ENCODE peak calls at places on chromosome 20, in seven cellular contexts. T is heart left ventricle, P is lower leg skin, K is uterus, Y is transverse colon, S is A549, C is Peyer's patch. F is an unnamed sample.

GRCh38 chr20:22928679-22929078 is 106.4 kb upstream of the SSTR4 start:
- DNase-seq in T (no peak), P (no peak), K (no peak), Y (no peak), S (no peak), C (no peak), F (no peak)

GRCh38 chr20:60060006-60060557 is 101.9 kb downstream of the CDH26 start:
- DNase-seq in T (no peak), P (peak), K (no peak), Y (no peak), S (no peak), C (no peak), F (no peak)

GRCh38 chr20:23091741-23092408 is 5.8 kb upstream of the CD93 start:
- DNase-seq in T (no peak), P (peak), K (no peak), Y (no peak), S (no peak), C (no peak), F (no peak)

GRCh38 chr20:9838378-9839295 is at the start of gene PAK5:
- DNase-seq in T (no peak), P (no peak), K (no peak), Y (no peak), S (peak), C (peak), F (peak)

GRCh38 chr20:62408055-62408454 is 970 bp upstream of the CABLES2 start:
- DNase-seq in T (no peak), P (no peak), K (no peak), Y (no peak), S (no peak), C (no peak), F (no peak)

GRCh38 chr20:32484221-32485125 is 100.7 kb downstream of the NOL4L start:
- DNase-seq in T (peak), P (no peak), K (peak), Y (peak), S (peak), C (peak), F (peak)

GRCh38 chr20:24016560-24016959 is 28.0 kb upstream of the GGTLC1 start:
- DNase-seq in T (no peak), P (no peak), K (no peak), Y (no peak), S (no peak), C (no peak), F (no peak)

GRCh38 chr20:51196991-51197651 is 174.2 kb upstream of the KCNG1 start:
- DNase-seq in T (no peak), P (peak), K (no peak), Y (no peak), S (no peak), C (no peak), F (no peak)

GRCh38 chr20:17995967-17996819 is 27.4 kb downstream of the MGME1 start:
- DNase-seq in T (no peak), P (no peak), K (peak), Y (no peak), S (peak), C (no peak), F (peak)

GRCh38 chr20:17969884-17970409 is 1.1 kb downstream of the MGME1 start:
- DNase-seq in T (no peak), P (peak), K (no peak), Y (peak), S (no peak), C (peak), F (peak)

GRCh38 chr20:58344741-58345140 is 35.2 kb downstream of the RAB22A start:
- DNase-seq in T (no peak), P (no peak), K (no peak), Y (no peak), S (no peak), C (no peak), F (no peak)

GRCh38 chr20:45343867-45344721 is 4.1 kb downstream of the SDC4 start:
- DNase-seq in T (peak), P (no peak), K (peak), Y (peak), S (peak), C (peak), F (peak)

GRCh38 chr20:45343445-45343866 is 4.8 kb downstream of the SDC4 start:
- DNase-seq in T (no peak), P (no peak), K (no peak), Y (peak), S (no peak), C (peak), F (peak)

GRCh38 chr20:45346291-45346718 is 1.9 kb downstream of the SDC4 start:
- DNase-seq in T (no peak), P (no peak), K (no peak), Y (no peak), S (no peak), C (no peak), F (no peak)

GRCh38 chr20:45346851-45347250 is 1.4 kb downstream of the SDC4 start:
- DNase-seq in T (no peak), P (no peak), K (no peak), Y (no peak), S (no peak), C (no peak), F (no peak)

GRCh38 chr20:45345104-45345936 is 2.9 kb downstream of the SDC4 start:
- DNase-seq in T (no peak), P (no peak), K (no peak), Y (peak), S (no peak), C (peak), F (peak)
- TF ChIP-seq POLR2A in T (no peak), P (no peak), K (peak), Y (peak), S (no peak), C (no peak), F (peak)

DNA sequence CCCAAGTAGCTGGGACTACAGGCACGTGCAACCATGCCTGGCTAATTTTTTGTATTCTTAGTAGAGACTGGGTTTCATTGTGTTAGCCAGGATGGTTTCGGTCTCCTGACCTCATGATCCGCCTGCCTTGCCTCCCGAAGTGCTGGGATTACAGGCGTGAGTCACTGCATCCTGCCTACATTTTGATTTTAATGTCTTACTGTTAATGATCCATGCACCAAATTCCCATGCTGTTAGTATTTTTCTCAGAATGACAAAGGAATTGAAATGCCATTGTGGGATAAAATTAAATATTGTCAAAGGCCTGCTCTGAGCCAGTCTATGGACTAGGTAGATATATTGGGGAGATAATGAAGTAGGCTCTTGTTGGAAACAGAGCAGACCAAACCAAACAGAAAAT is 28.2 kb downstream of the CBFA2T2 start:
- DNase-seq in T (no peak), P (no peak), K (no peak), Y (no peak), S (no peak), C (no peak), F (no peak)
- TF ChIP-seq POLR2A in T (no peak), P (no peak), K (no peak), Y (no peak), S (no peak), C (no peak), F (no peak)

GRCh38 chr20:45404438-45404837 is 3.7 kb upstream of the DBNDD2 start:
- DNase-seq in T (no peak), P (no peak), K (no peak), Y (no peak), S (no peak), C (no peak), F (no peak)

GRCh38 chr20:45405566-45406259 is 2.4 kb upstream of the DBNDD2 start:
- DNase-seq in T (peak), P (peak), K (peak), Y (peak), S (no peak), C (peak), F (no peak)

GRCh38 chr20:45407783-45408645 is at the start of gene DBNDD2:
- DNase-seq in T (peak), P (no peak), K (peak), Y (no peak), S (no peak), C (no peak), F (no peak)

GRCh38 chr20:45407067-45407745 is 883 bp upstream of the DBNDD2 start:
- DNase-seq in T (peak), P (peak), K (peak), Y (peak), S (no peak), C (peak), F (no peak)

GRCh38 chr20:45406260-45407066 is 1.6 kb upstream of the DBNDD2 start:
- DNase-seq in T (peak), P (peak), K (peak), Y (peak), S (peak), C (peak), F (peak)
- TF ChIP-seq POLR2A in T (peak), P (no peak), K (peak), Y (peak), S (no peak), C (peak), F (peak)

DNA sequence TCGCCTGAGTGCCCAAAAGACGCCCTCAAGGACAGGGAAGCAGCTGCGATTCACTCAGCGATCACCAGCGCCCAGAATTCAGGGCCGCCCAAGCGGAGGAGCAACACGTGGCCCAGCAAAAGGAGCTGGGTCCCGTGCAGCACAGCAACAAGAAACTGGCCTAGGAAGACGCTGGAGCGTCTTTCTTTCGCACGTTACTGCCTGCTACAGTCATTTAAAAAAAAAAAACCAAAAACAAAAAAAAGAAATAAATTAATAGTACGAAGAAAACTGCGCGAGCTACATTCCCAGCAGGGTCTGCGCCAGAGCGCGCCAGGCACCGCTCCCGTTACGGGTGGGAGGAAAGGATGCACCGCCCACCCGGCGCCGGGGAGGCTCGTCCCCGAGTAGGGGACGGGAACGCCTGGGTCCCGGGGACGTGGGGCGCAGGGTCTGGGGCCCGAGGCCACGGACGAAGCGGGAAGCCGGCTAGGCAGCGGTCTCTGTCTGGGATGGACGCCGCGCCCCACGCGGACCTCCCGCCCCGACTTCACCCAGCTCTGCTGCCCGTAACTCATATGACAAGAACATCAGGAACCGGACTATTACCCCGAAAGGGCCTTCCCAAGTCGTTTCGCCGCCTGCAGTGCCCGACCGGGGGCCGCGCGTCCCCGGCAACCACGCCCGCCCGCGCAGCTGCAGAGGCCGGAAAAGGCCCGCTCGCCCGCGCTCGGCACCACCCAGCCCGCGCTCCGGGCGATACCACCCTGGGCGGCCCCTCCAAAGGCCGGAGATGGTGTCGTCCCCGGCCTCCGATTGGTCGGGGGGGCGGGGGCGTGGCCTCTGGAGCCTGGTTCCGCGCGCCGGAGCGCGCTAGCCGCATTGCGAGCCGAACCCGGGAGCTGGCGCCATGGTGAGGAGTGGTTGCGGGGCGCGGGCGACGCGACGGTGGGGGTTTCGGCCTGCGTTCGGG is at the start of gene NOP56:
- DNase-seq in T (peak), P (peak), K (peak), Y (peak), S (peak), C (peak), F (peak)
- TF ChIP-seq POLR2A in T (peak), P (no peak), K (peak), Y (peak), S (peak), C (peak), F (peak)

GRCh38 chr20:52439385-52439784 is 247.8 kb upstream of the ZFP64 start:
- DNase-seq in T (no peak), P (no peak), K (no peak), Y (no peak), S (no peak), C (no peak), F (no peak)

GRCh38 chr20:52438326-52438963 is 246.9 kb upstream of the ZFP64 start:
- DNase-seq in T (no peak), P (no peak), K (no peak), Y (no peak), S (no peak), C (no peak), F (no peak)

GRCh38 chr20:52447232-52447566 is 255.6 kb upstream of the ZFP64 start:
- DNase-seq in T (no peak), P (no peak), K (no peak), Y (no peak), S (no peak), C (no peak), F (no peak)

GRCh38 chr20:52446421-52447231 is 255.0 kb upstream of the ZFP64 start:
- DNase-seq in T (no peak), P (no peak), K (no peak), Y (no peak), S (no peak), C (no peak), F (no peak)

GRCh38 chr20:52441708-52442107 is 250.1 kb upstream of the ZFP64 start:
- DNase-seq in T (no peak), P (no peak), K (no peak), Y (no peak), S (no peak), C (no peak), F (no peak)
- TF ChIP-seq POLR2A in T (no peak), P (no peak), K (no peak), Y (no peak), S (no peak), C (no peak), F (no peak)

GRCh38 chr20:645318-646106 is 7.5 kb downstream of the SRXN1 start:
- DNase-seq in T (peak), P (peak), K (peak), Y (peak), S (peak), C (peak), F (peak)
- TF ChIP-seq POLR2A in T (no peak), P (no peak), K (no peak), Y (no peak), S (no peak), C (no peak), F (no peak)

F was measured in prostate gland.